ENCODE peak calls at places on chromosomes 6 and 20, in five cellular contexts. R is HCT116, O is Panc1, B is GM12878, E is upper lobe of left lung. V is an unnamed sample.

GRCh38 chr6:56144538-56145324 is 102.6 kb downstream of the COL21A1 start:
- ATAC-seq in R (no peak), O (no peak), B (no peak), E (no peak), V (no peak)

GRCh38 chr6:129469070-129469662 is 240.8 kb downstream of the ARHGAP18 start:
- ATAC-seq in R (peak; percentile 75), O (no peak), B (peak; percentile 51), E (no peak), V (no peak)

GRCh38 chr6:43510827-43511163 is 649 bp upstream of the LRRC73 start:
- ATAC-seq in R (no peak), O (no peak), B (no peak), E (no peak), V (no peak)

GRCh38 chr6:132322398-132322797 is 78.9 kb downstream of the MOXD1 start:
- ATAC-seq in R (no peak), O (no peak), B (no peak), E (no peak), V (peak; percentile 62)

GRCh38 chr20:8778387-8778786 is 290.5 kb upstream of the PLCB4 start:
- ATAC-seq in R (no peak), O (no peak), B (no peak), E (no peak), V (no peak)

GRCh38 chr6:223136-223535 is 69.2 kb upstream of the DUSP22 start:
- ATAC-seq in R (no peak), O (no peak), B (no peak), E (no peak), V (no peak)

GRCh38 chr6:47116616-47117015 is 74.5 kb upstream of the ADGRF1 start:
- ATAC-seq in R (no peak), O (no peak), B (no peak), E (no peak), V (no peak)

GRCh38 chr6:16787128-16787685 is 25.9 kb upstream of the ATXN1 start:
- ATAC-seq in R (no peak), O (no peak), B (no peak), E (no peak), V (no peak)

GRCh38 chr6:33812669-33813068 is 8.9 kb upstream of the MLN start:
- ATAC-seq in R (peak; percentile 60), O (no peak), B (peak; percentile 66), E (peak; percentile 58), V (no peak)

GRCh38 chr6:14516947-14517346 is 399.4 kb downstream of the CD83 start:
- ATAC-seq in R (no peak), O (no peak), B (no peak), E (no peak), V (peak; percentile 54)

GRCh38 chr20:39318911-39319310 is 356.8 kb downstream of the DHX35 start:
- ATAC-seq in R (no peak), O (no peak), B (no peak), E (no peak), V (no peak)

GRCh38 chr20:58568441-58568931 is 53.3 kb upstream of the APCDD1L start:
- ATAC-seq in R (no peak), O (no peak), B (no peak), E (no peak), V (no peak)

GRCh38 chr6:20540683-20541082 is 6.4 kb downstream of the CDKAL1 start:
- ATAC-seq in R (no peak), O (no peak), B (no peak), E (no peak), V (no peak)

GRCh38 chr6:45507156-45507555 is 129.4 kb upstream of the SUPT3H start:
- ATAC-seq in R (peak; percentile 17), O (no peak), B (no peak), E (no peak), V (no peak)

GRCh38 chr6:89139509-89140346 is 6.1 kb upstream of the PM20D2 start:
- ATAC-seq in R (no peak), O (no peak), B (no peak), E (no peak), V (no peak)

GRCh38 chr6:11424395-11425050 is 113.0 kb upstream of the TMEM170B start:
- ATAC-seq in R (no peak), O (no peak), B (no peak), E (no peak), V (no peak)

GRCh38 chr6:44179072-44179536 is 20.5 kb downstream of the CAPN11 start:
- ATAC-seq in R (no peak), O (peak; percentile 75), B (no peak), E (no peak), V (no peak)

GRCh38 chr20:33719989-33720709 is at the start of gene PXMP4:
- ATAC-seq in R (peak; percentile 98), O (peak; percentile 99), B (peak; percentile 99), E (peak; percentile 95), V (peak; percentile 100)

GRCh38 chr20:52585333-52585732 is 386.8 kb upstream of the TSHZ2 start:
- ATAC-seq in R (no peak), O (no peak), B (no peak), E (no peak), V (no peak)

GRCh38 chr6:125818659-125819297 is 28.0 kb downstream of the NCOA7 start:
- ATAC-seq in R (no peak), O (no peak), B (no peak), E (no peak), V (peak; percentile 73)

DNA sequence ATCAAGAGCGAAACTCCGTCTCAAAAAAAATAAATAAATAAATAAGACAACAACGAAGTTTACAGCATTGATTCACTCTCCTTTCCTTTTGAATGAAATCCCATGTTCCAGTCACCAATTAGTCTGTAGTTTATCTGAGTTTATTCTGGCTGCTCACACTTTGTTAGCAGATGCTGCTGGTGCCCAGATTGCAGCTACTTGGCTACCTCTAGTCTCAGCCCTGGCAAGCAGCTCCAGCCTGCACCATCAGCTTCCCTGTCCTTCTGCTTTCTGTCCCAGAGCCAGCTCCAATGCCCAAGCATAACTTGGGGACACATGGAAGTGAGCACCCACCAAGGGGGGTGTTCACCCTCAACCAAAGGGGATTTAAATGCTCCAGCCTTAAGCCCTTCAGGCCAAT is 9.6 kb upstream of the TASP1 start:
- ATAC-seq in R (no peak), O (no peak), B (no peak), E (peak; percentile 37), V (peak; percentile 16)
- H3K4me1 ChIP-seq in R (no peaks in the 10 kb centered on the region), O (no peaks in the 10 kb centered on the region), B (no peaks in the 10 kb centered on the region), E (no peaks in the 10 kb centered on the region), V (peaks cover 5% of the 10 kb centered on the region)

GRCh38 chr20:44491635-44492395 is 16.1 kb downstream of the TTPAL start:
- ATAC-seq in R (no peak), O (no peak), B (no peak), E (no peak), V (peak; percentile 91)

GRCh38 chr20:44489223-44489622 is 13.5 kb downstream of the TTPAL start:
- ATAC-seq in R (no peak), O (no peak), B (no peak), E (no peak), V (no peak)

GRCh38 chr20:44489931-44490330 is 14.3 kb downstream of the TTPAL start:
- ATAC-seq in R (no peak), O (no peak), B (peak; percentile 84), E (no peak), V (no peak)

GRCh38 chr20:44485830-44486198 is 10.1 kb downstream of the TTPAL start:
- ATAC-seq in R (no peak), O (no peak), B (no peak), E (no peak), V (no peak)

GRCh38 chr20:44488551-44488950 is 12.9 kb downstream of the TTPAL start:
- ATAC-seq in R (no peak), O (no peak), B (no peak), E (no peak), V (no peak)
- TF ChIP-seq POLR2AphosphoS5 in R (no peak), O (no peak), B (no peak), E (no peak), V (no peak)

GRCh38 chr20:22490287-22491187 is 93.8 kb downstream of the FOXA2 start:
- ATAC-seq in R (peak; percentile 63), O (peak; percentile 89), B (no peak), E (peak; percentile 88), V (no peak)
- H3K4me3 ChIP-seq in R (no peak overlapping the region), O (no peak overlapping the region), B (no peak overlapping the region), E (no peak overlapping the region), V (no peak overlapping the region)

GRCh38 chr6:137493218-137494038 is 766 bp downstream of the OLIG3 start:
- ATAC-seq in R (no peak), O (no peak), B (no peak), E (no peak), V (no peak)

GRCh38 chr6:137491478-137491877 is 2.7 kb downstream of the OLIG3 start:
- ATAC-seq in R (no peak), O (no peak), B (no peak), E (no peak), V (no peak)

GRCh38 chr6:137492289-137492688 is 1.9 kb downstream of the OLIG3 start:
- ATAC-seq in R (no peak), O (no peak), B (no peak), E (no peak), V (no peak)

GRCh38 chr6:137494281-137494966 is at the start of gene OLIG3:
- ATAC-seq in R (no peak), O (no peak), B (no peak), E (no peak), V (no peak)

GRCh38 chr6:137492771-137493217 is 1.4 kb downstream of the OLIG3 start:
- ATAC-seq in R (no peak), O (no peak), B (no peak), E (no peak), V (no peak)
- H3K4me1 ChIP-seq in R (no peaks in the 10 kb centered on the region), O (no peaks in the 10 kb centered on the region), B (no peaks in the 10 kb centered on the region), E (peaks cover 41% of the 10 kb centered on the region), V (no peaks in the 10 kb centered on the region)

V was measured in gastroesophageal sphincter.